ENCODE peak calls at places on chromosomes 4 and X, in nine cellular contexts. Q is H9, U is mammary epithelial cell, N is lung, S is K562, X is hepatocyte, I is IMR-90, P is endodermal cell, L is AG04450. M is an unnamed sample.

GRCh38 chrX:72038016-72038415 is 93.7 kb downstream of the RTL5 start:
- DNase-seq in Q (no peak), U (no peak), N (peak; percentile 23), S (no peak), X (no peak), I (no peak), P (peak; percentile 14), L (no peak), M (no peak)

GRCh38 chr4:113973349-113973748 is 6.1 kb downstream of the ARSJ start:
- DNase-seq in Q (no peak), U (no peak), N (no peak), S (no peak), X (no peak), I (no peak), P (no peak), L (no peak), M (no peak)

GRCh38 chrX:16604300-16604699 is 45.7 kb upstream of the S100G start:
- DNase-seq in Q (no peak), U (no peak), N (no peak), S (no peak), X (no peak), I (no peak), P (no peak), L (no peak), M (no peak)

GRCh38 chr4:114998316-114998715 is 115.1 kb downstream of the NDST4 start:
- DNase-seq in Q (no peak), U (no peak), N (no peak), S (no peak), X (no peak), I (no peak), P (no peak), L (no peak), M (no peak)

GRCh38 chrX:48958635-48959094 is 1.3 kb upstream of the OTUD5 start:
- DNase-seq in Q (no peak), U (peak; percentile 46), N (no peak), S (no peak), X (peak; percentile 65), I (peak; percentile 66), P (no peak), L (peak; percentile 21), M (peak; percentile 65)

GRCh38 chrX:76109654-76110053 is 63.2 kb upstream of the PBDC1 start:
- DNase-seq in Q (no peak), U (no peak), N (no peak), S (peak; percentile 8), X (no peak), I (no peak), P (peak; percentile 52), L (no peak), M (no peak)

GRCh38 chr4:183261953-183262775 is 57.9 kb downstream of the CLDN22 start:
- DNase-seq in Q (peak; percentile 76), U (peak; percentile 64), N (peak; percentile 83), S (peak; percentile 71), X (peak; percentile 91), I (peak; percentile 80), P (peak; percentile 93), L (peak; percentile 62), M (peak; percentile 76)

GRCh38 chrX:31981546-31982062 is 909.8 kb upstream of the FTHL17 start:
- DNase-seq in Q (no peak), U (no peak), N (no peak), S (no peak), X (no peak), I (no peak), P (no peak), L (no peak), M (no peak)

GRCh38 chr4:168765726-168766125 is 244.3 kb downstream of the CBR4 start:
- DNase-seq in Q (no peak), U (peak; percentile 75), N (no peak), S (no peak), X (no peak), I (peak; percentile 38), P (no peak), L (no peak), M (no peak)

GRCh38 chr4:112145820-112146813 is 863 bp downstream of the FAM241A start:
- DNase-seq in Q (peak; percentile 46), U (peak; percentile 64), N (peak; percentile 47), S (peak; percentile 57), X (peak; percentile 67), I (peak; percentile 24), P (peak; percentile 82), L (no peak), M (peak; percentile 28)
- TF ChIP-seq CTCF in Q (peak; percentile 45), U (no peak), N (no peak), S (no peak), X (peak; percentile 21), I (peak; percentile 16), P (peak; percentile 66), L (peak; percentile 26), M (peak; percentile 42)

GRCh38 chrX:107780525-107780924 is 3.0 kb downstream of the NCBP2L start:
- DNase-seq in Q (no peak), U (no peak), N (no peak), S (no peak), X (no peak), I (no peak), P (no peak), L (no peak), M (no peak)

GRCh38 chrX:107775000-107775733 is 420 bp downstream of the TSC22D3 start:
- DNase-seq in Q (no peak), U (no peak), N (no peak), S (no peak), X (peak; percentile 26), I (no peak), P (peak; percentile 74), L (no peak), M (no peak)

GRCh38 chrX:107775734-107776511 is at the start of gene TSC22D3:
- DNase-seq in Q (peak; percentile 81), U (peak; percentile 74), N (peak; percentile 83), S (peak; percentile 62), X (peak; percentile 90), I (peak; percentile 33), P (peak; percentile 93), L (no peak), M (peak; percentile 47)

GRCh38 chrX:107776649-107777535 is 641 bp upstream of the NCBP2L start:
- DNase-seq in Q (peak; percentile 92), U (peak; percentile 84), N (peak; percentile 85), S (peak; percentile 73), X (peak; percentile 96), I (peak; percentile 87), P (peak; percentile 96), L (peak; percentile 62), M (peak; percentile 88)

DNA sequence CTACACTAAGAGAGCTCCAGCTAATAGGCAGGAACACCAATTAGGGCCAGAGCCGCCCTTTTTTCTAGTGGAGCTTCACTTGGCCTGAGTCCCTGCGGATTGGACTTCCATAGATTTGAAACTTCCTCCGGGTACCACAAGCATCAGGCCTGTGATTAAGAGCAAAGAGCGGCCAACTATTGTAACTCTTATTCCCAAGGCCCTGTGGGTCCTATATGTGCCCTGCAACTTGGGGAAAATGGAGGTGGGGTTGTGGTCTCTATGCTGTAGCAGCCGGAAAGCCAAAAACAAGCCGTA is at the start of gene NCBP2L:
- DNase-seq in Q (no peak), U (no peak), N (no peak), S (no peak), X (no peak), I (no peak), P (no peak), L (no peak), M (no peak)
- H3K27ac ChIP-seq in Q (no peak within 1 kb of the TSS), U (no peak within 1 kb of the TSS), N (peak within 1 kb of the TSS; percentile 85), S (no peak within 1 kb of the TSS), X (peak within 1 kb of the TSS; percentile 60), I (no peak within 1 kb of the TSS), P (no peak within 1 kb of the TSS), L (no peak within 1 kb of the TSS), M (no peak within 1 kb of the TSS)

GRCh38 chrX:104310084-104310483 is 55.4 kb upstream of the ESX1 start:
- DNase-seq in Q (no peak), U (peak; percentile 37), N (no peak), S (peak; percentile 2), X (no peak), I (peak; percentile 47), P (no peak), L (no peak), M (peak; percentile 28)
- TF ChIP-seq CTCF in Q (no peak), U (peak; percentile 58), N (no peak), S (peak; percentile 18), X (peak; percentile 48), I (peak; percentile 61), P (no peak), L (peak; percentile 43), M (peak; percentile 38)

GRCh38 chr4:87502580-87503238 is 26.5 kb downstream of the SPARCL1 start:
- DNase-seq in Q (no peak), U (peak; percentile 36), N (no peak), S (no peak), X (no peak), I (peak; percentile 23), P (no peak), L (no peak), M (no peak)
- H3K27ac ChIP-seq in Q (no peak overlapping the region), U (no peak overlapping the region), N (peak overlapping the region; percentile 14), S (no peak overlapping the region), X (no peak overlapping the region), I (no peak overlapping the region), P (no peak overlapping the region), L (no peak overlapping the region), M (no peak overlapping the region)

GRCh38 chrX:95056901-95057300 is 1382.9 kb downstream of the FAM133A start:
- DNase-seq in Q (no peak), U (peak; percentile 19), N (no peak), S (no peak), X (no peak), I (peak; percentile 4), P (no peak), L (no peak), M (no peak)
- TF ChIP-seq CTCF in Q (peak; percentile 71), U (peak; percentile 50), N (no peak), S (no peak), X (peak; percentile 30), I (peak; percentile 33), P (peak; percentile 69), L (peak; percentile 17), M (peak; percentile 11)

GRCh38 chr4:53919605-53920004 is 144.8 kb downstream of the CHIC2 start:
- DNase-seq in Q (no peak), U (no peak), N (no peak), S (no peak), X (no peak), I (no peak), P (no peak), L (no peak), M (no peak)
- H3K27ac ChIP-seq in Q (no peak overlapping the region), U (no peak overlapping the region), N (peak overlapping the region; percentile 6), S (no peak overlapping the region), X (no peak overlapping the region), I (no peak overlapping the region), P (no peak overlapping the region), L (no peak overlapping the region), M (no peak overlapping the region)